ENCODE peak calls at places on chromosomes 4 and X, in four cellular contexts. B is right atrium auricular region, C is lower lobe of right lung, Y is Karpas-422. G is an unnamed sample.

GRCh38 chr4:53640576-53641459 is 49.5 kb upstream of the LNX1 start:
- DNase-seq in B (no peak), C (peak), Y (no peak), G (no peak)

GRCh38 chrX:83508006-83508405 is at the start of gene POU3F4:
- DNase-seq in B (no peak), C (no peak), Y (no peak), G (no peak)

GRCh38 chr4:52883707-52884669 is 21.9 kb downstream of the RASL11B start:
- DNase-seq in B (no peak), C (no peak), Y (no peak), G (no peak)

GRCh38 chr4:74549936-74550335 is 105.0 kb downstream of the AREG start:
- DNase-seq in B (no peak), C (no peak), Y (no peak), G (no peak)

GRCh38 chrX:71315917-71316316 is 14.4 kb downstream of the ITGB1BP2 start:
- DNase-seq in B (no peak), C (no peak), Y (no peak), G (no peak)

GRCh38 chrX:68186552-68187262 is 246.6 kb downstream of the OPHN1 start:
- DNase-seq in B (no peak), C (no peak), Y (no peak), G (no peak)

GRCh38 chr4:123986268-123986798 is 589.7 kb downstream of the SPRY1 start:
- DNase-seq in B (peak), C (no peak), Y (no peak), G (peak)

GRCh38 chrX:87621697-87622096 is 104.1 kb downstream of the KLHL4 start:
- DNase-seq in B (no peak), C (no peak), Y (no peak), G (no peak)

GRCh38 chrX:65587616-65588526 is 53.3 kb upstream of the LAS1L start:
- DNase-seq in B (peak), C (peak), Y (no peak), G (peak)

GRCh38 chr4:106818764-106819163 is 217.3 kb downstream of the DKK2 start:
- DNase-seq in B (no peak), C (no peak), Y (no peak), G (no peak)

GRCh38 chr4:26290276-26290675 is 30.5 kb upstream of the RBPJ start:
- DNase-seq in B (no peak), C (no peak), Y (no peak), G (no peak)

GRCh38 chr4:101258782-101259353 is 88.5 kb downstream of the PPP3CA start:
- DNase-seq in B (no peak), C (no peak), Y (no peak), G (no peak)

GRCh38 chr4:153267013-153267412 is 62.8 kb downstream of the TRIM2 start:
- DNase-seq in B (no peak), C (no peak), Y (no peak), G (no peak)

GRCh38 chrX:65903750-65904149 is 136.1 kb downstream of the VSIG4 start:
- DNase-seq in B (no peak), C (no peak), Y (no peak), G (no peak)

GRCh38 chr4:98728433-98728832 is 70.0 kb upstream of the TSPAN5 start:
- DNase-seq in B (no peak), C (no peak), Y (no peak), G (no peak)

GRCh38 chr4:20847124-20847747 is 147.0 kb downstream of the PACRGL start:
- DNase-seq in B (no peak), C (no peak), Y (no peak), G (no peak)

GRCh38 chrX:78659955-78660354 is 827 bp upstream of the RTL3 start:
- DNase-seq in B (no peak), C (no peak), Y (no peak), G (no peak)

GRCh38 chrX:78652971-78653822 is 5.9 kb downstream of the RTL3 start:
- DNase-seq in B (no peak), C (no peak), Y (no peak), G (no peak)

GRCh38 chrX:78655642-78656041 is 3.5 kb downstream of the RTL3 start:
- DNase-seq in B (no peak), C (no peak), Y (no peak), G (no peak)

DNA sequence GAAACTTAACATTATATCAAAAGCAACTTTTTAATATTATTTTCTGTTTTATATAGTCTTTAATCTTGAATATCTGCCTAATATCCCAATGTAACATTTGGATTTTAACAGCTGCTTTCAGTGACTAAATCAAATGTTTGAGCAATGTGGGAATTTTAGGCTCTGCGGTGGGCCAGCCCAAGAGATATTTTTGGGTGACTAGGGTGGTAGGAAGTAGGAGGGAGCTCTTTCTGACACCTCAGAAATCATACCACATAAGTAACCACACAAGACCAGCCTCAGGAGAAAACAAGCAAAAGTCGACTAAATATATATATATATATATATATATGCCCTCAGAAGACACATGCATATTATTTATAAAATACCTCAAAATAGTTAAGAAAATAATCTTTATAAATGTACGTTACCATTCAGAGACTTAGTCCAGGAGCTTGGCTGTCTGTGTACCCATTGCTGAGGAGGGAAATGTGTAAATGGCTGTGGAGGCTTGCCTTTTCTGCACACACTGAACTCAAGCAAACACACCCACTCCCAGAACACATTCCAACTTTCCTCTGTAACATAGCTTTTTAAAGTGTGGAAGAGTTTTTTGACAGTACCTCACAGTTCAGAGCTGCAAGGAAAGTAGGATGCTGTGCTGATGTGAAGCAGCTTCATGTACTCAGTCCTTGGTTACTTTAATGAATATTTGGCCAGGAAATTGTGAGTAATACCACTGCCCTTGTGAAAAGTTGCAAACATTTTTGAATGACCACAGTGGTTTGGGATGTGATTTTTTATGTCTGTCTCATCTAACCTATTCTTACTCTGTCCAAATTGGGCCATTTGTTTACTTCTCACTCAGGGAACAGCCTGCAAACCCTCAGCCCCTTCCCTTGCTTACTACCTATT is at the start of gene RTL3:
- DNase-seq in B (no peak), C (no peak), Y (no peak), G (no peak)
- H3K27ac ChIP-seq in B (no peak), C (no peak), Y (no peak), G (no peak)

GRCh38 chr4:7306021-7306420 is 113.7 kb downstream of the SORCS2 start:
- DNase-seq in B (no peak), C (no peak), Y (no peak), G (no peak)
- H3K27ac ChIP-seq in B (no peak), C (no peak), Y (no peak), G (no peak)

GRCh38 chr4:11505225-11505971 is 76.7 kb upstream of the HS3ST1 start:
- DNase-seq in B (no peak), C (no peak), Y (no peak), G (no peak)
- H3K27ac ChIP-seq in B (no peak), C (no peak), Y (no peak), G (no peak)

GRCh38 chrX:154465601-154466000 is 7.5 kb downstream of the PLXNA3 start:
- DNase-seq in B (no peak), C (no peak), Y (no peak), G (no peak)
- H3K27ac ChIP-seq in B (no peak), C (no peak), Y (no peak), G (no peak)

GRCh38 chr4:109256847-109257246 is 45.6 kb downstream of the COL25A1 start:
- DNase-seq in B (no peak), C (no peak), Y (no peak), G (no peak)

GRCh38 chr4:109251396-109251795 is 51.1 kb downstream of the COL25A1 start:
- DNase-seq in B (no peak), C (no peak), Y (no peak), G (no peak)

GRCh38 chr4:109254845-109255244 is 47.6 kb downstream of the COL25A1 start:
- DNase-seq in B (no peak), C (no peak), Y (no peak), G (no peak)
- H3K27ac ChIP-seq in B (no peak), C (no peak), Y (no peak), G (no peak)

DNA sequence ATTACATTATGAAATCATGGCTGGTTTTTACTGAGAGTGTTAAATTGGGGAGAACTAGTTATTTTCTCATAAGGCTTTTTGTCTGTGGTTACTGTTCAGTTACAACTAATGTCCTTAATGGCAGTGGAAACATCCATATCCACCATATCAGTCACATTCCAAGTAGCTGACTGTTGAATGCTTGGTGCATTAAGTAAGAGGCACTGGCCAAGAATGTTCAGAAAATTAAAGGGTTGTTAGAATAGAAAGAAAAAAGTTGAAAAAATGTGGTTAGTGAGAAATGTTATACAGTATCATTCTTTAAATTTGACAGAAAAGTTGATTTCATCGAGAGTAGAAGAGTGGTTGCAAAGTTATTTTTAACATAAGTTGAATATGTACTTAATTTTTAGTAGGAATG is 2407.3 kb downstream of the ARAP2 start:
- DNase-seq in B (no peak), C (no peak), Y (no peak), G (no peak)
- H3K27ac ChIP-seq in B (no peak), C (no peak), Y (no peak), G (no peak)

GRCh38 chr4:119040711-119041185 is 94.9 kb upstream of the MYOZ2 start:
- DNase-seq in B (no peak), C (no peak), Y (no peak), G (no peak)
- H3K27ac ChIP-seq in B (peak), C (peak), Y (no peak), G (peak)

GRCh38 chrX:153775293-153775595 is 5.6 kb upstream of the SRPK3 start:
- DNase-seq in B (no peak), C (peak), Y (no peak), G (no peak)
- H3K27ac ChIP-seq in B (no peak), C (no peak), Y (no peak), G (no peak)

DNA sequence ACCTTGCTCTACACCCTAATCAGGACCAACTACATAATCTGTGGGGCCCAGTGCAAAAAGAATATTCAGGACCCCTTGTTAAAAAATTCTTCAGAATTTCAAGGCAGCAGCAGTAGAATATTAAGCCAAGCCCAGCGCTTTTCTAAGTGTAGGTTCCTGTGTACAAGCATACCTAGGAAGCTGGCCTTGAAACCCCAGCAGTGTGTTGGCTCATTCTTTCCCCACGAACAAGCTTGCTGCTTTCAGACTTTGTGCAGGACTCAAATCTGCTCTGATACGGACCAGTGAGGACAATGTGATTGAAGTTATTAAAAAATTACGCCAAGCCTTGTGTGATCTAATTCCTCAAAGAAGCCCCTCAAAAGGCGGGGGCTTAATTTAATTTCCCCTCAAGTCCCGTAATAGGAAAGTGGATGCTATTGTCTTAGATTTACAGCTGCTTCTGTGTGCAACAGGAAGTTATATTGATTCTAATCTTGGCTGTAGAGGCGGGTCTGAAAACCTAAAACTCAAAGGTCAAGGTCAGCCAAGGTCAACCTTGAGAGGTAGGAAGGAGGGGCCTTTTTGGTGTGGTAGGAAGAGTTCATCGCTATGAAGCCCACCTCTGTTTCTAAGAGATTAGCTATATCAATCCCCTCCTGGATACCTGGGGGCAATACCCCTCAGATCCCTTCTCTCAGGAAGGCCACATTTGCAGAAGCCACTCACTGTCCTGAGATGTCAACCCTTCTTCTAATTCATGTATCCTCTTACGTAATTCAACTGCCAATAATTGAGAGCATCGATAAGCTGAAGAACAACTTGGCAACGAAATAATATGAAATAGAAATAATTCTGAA is 45.2 kb downstream of the TBC1D9 start:
- DNase-seq in B (no peak), C (no peak), Y (no peak), G (no peak)
- H3K27ac ChIP-seq in B (no peak), C (no peak), Y (no peak), G (no peak)